ENCODE peak calls at places on chromosomes 3 and 15, in four cellular contexts. M is H1, X is A549, N is tibial nerve. S is an unnamed sample.

GRCh38 chr3:110618512-110619226 is 452.9 kb upstream of the NECTIN3 start:
- DNase-seq in M (no peak), X (no peak), N (no peak), S (no peak)

GRCh38 chr3:12405432-12406272 is 78.6 kb upstream of the TSEN2 start:
- DNase-seq in M (no peak), X (peak; percentile 90), N (peak; percentile 41), S (peak; percentile 36)

GRCh38 chr3:126035362-126036050 is 48.4 kb downstream of the SLC41A3 start:
- DNase-seq in M (peak; percentile 22), X (no peak), N (no peak), S (no peak)

GRCh38 chr15:94412979-94413741 is 181.8 kb downstream of the MCTP2 start:
- DNase-seq in M (no peak), X (peak; percentile 29), N (no peak), S (no peak)

GRCh38 chr3:194995922-194996321 is 275.0 kb downstream of the XXYLT1 start:
- DNase-seq in M (no peak), X (no peak), N (no peak), S (no peak)

GRCh38 chr15:36658905-36659304 is 79.5 kb downstream of the CDIN1 start:
- DNase-seq in M (no peak), X (no peak), N (no peak), S (no peak)

GRCh38 chr3:122234117-122234516 is 50.6 kb downstream of the CASR start:
- DNase-seq in M (no peak), X (no peak), N (no peak), S (no peak)

GRCh38 chr3:74532446-74532845 is 82.0 kb downstream of the CNTN3 start:
- DNase-seq in M (no peak), X (no peak), N (no peak), S (no peak)

GRCh38 chr15:48643236-48643635 is 2.3 kb downstream of the FBN1 start:
- DNase-seq in M (no peak), X (no peak), N (no peak), S (no peak)

GRCh38 chr3:48609088-48610005 is at the start of gene UQCRC1:
- DNase-seq in M (peak; percentile 93), X (peak; percentile 92), N (peak; percentile 83), S (peak; percentile 33)
- TF ChIP-seq POLR2A in M (peak; percentile 85), X (peak; percentile 89), N (peak; percentile 51), S (peak; percentile 65)

GRCh38 chr15:73750441-73750840 is 2.7 kb downstream of the INSYN1 start:
- DNase-seq in M (no peak), X (no peak), N (no peak), S (no peak)

GRCh38 chr15:73751896-73752816 is 995 bp downstream of the INSYN1 start:
- DNase-seq in M (peak; percentile 65), X (no peak), N (no peak), S (no peak)

GRCh38 chr15:73750951-73751350 is 2.2 kb downstream of the INSYN1 start:
- DNase-seq in M (no peak), X (no peak), N (no peak), S (no peak)

GRCh38 chr15:73752817-73753214 is 335 bp downstream of the INSYN1 start:
- DNase-seq in M (peak; percentile 63), X (no peak), N (no peak), S (no peak)

DNA sequence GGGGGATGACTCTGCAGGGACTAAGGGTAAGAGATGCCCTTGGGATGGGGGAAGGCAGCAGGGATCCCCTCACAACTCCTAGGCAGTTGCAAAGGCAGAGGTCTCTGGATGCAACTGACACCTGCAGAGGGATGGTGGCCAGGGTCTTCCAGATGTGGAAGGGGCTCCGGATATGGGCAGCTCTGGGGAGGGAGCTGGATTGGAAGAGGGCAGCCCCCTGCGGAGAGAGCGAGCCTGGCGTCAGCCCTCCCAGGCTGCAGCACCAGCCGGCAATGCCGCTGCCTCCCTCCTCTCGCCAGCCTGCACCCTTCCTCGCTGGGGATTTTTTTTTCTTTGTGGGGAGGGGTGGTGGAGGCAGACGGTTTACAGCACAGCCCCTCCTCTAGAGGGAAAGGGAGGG is 1.7 kb downstream of the INSYN1 start:
- DNase-seq in M (peak; percentile 67), X (no peak), N (no peak), S (no peak)
- H3K4me3 ChIP-seq in M (peak overlapping the region; percentile 43), X (no peak overlapping the region), N (peak overlapping the region; percentile 44), S (peak overlapping the region; percentile 55)

DNA sequence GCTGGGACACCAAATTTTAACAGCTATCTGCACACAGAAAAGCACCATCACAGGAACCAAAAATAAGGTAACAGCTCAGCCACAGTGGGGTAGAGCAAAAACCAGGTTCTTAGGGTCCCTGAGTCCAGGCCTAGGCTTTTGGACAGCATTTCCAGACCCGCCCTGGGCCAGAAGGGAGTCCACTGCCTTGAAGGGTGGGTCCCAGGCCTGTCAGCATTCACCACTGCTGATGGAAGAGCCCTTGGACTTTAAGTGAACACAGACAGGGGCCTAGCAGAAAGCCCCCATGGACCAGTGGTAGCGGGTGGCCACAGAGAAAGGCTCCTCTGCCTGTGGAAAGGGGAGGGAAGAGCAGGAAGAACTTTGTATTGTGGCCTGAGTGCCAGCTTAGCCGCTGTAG is 56.4 kb downstream of the PLCH1 start:
- DNase-seq in M (no peak), X (no peak), N (no peak), S (no peak)
- TF ChIP-seq CTCF in M (no peak), X (no peak), N (no peak), S (no peak)

DNA sequence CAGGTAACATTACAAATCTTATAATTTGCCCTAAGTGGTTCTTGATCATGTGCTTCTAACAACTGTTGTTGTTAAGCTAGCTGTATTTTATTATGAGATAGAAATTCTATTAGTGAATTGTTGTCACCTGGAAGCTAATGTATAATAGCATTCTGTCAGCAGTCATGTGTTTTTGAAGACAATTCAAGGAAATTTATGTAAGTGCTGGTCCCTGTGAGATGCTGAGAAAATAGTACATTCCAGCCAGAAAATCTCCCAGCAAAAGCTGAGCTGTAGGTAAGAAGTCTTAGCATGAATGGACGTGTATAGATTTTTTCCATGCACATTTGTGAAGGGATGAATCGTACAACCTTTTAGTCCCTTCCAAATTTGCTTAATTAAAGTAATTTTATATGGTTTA is 120.0 kb upstream of the C15orf61 start:
- DNase-seq in M (no peak), X (no peak), N (no peak), S (no peak)
- TF ChIP-seq POLR2A in M (no peak), X (no peak), N (no peak), S (no peak)

GRCh38 chr3:16289144-16289889 is 24.3 kb downstream of the OXNAD1 start:
- DNase-seq in M (no peak), X (no peak), N (no peak), S (no peak)

GRCh38 chr3:16288664-16289063 is 23.7 kb downstream of the OXNAD1 start:
- DNase-seq in M (no peak), X (no peak), N (no peak), S (no peak)

GRCh38 chr3:16286161-16286560 is 21.1 kb downstream of the OXNAD1 start:
- DNase-seq in M (no peak), X (no peak), N (no peak), S (no peak)

GRCh38 chr3:16290007-16290826 is 25.2 kb downstream of the OXNAD1 start:
- DNase-seq in M (no peak), X (peak; percentile 47), N (no peak), S (no peak)

GRCh38 chr3:16286672-16287604 is 21.9 kb downstream of the OXNAD1 start:
- DNase-seq in M (no peak), X (no peak), N (no peak), S (no peak)
- H3K4me3 ChIP-seq in M (no peak overlapping the region), X (no peak overlapping the region), N (peak overlapping the region; percentile 28), S (peak overlapping the region; percentile 48)

GRCh38 chr15:63178034-63178433 is 11.4 kb upstream of the RAB8B start:
- DNase-seq in M (peak; percentile 41), X (no peak), N (no peak), S (no peak)
- TF ChIP-seq CTCF in M (no peak), X (no peak), N (no peak), S (no peak)

GRCh38 chr3:172751188-172751571 is 654 bp downstream of the ECT2 start:
- DNase-seq in M (no peak), X (peak; percentile 31), N (no peak), S (no peak)

GRCh38 chr3:172750069-172750367 is 508 bp upstream of the ECT2 start:
- DNase-seq in M (no peak), X (no peak), N (no peak), S (no peak)

GRCh38 chr3:172752651-172753050 is 2.1 kb downstream of the ECT2 start:
- DNase-seq in M (no peak), X (no peak), N (no peak), S (no peak)

GRCh38 chr3:172749201-172749965 is 1.1 kb upstream of the ECT2 start:
- DNase-seq in M (no peak), X (peak; percentile 98), N (no peak), S (no peak)

GRCh38 chr3:172750368-172751187 is at the start of gene ECT2:
- DNase-seq in M (peak; percentile 96), X (peak; percentile 100), N (peak; percentile 98), S (peak; percentile 98)
- TF ChIP-seq POLR2A in M (peak; percentile 97), X (peak; percentile 45), N (no peak), S (no peak)

GRCh38 chr3:52406231-52406661 is 38.7 kb downstream of the SEMA3G start:
- DNase-seq in M (no peak), X (no peak), N (no peak), S (peak; percentile 19)
- H3K4me3 ChIP-seq in M (no peak overlapping the region), X (no peak overlapping the region), N (no peak overlapping the region), S (peak overlapping the region; percentile 31)

GRCh38 chr15:29942144-29942543 is 119.9 kb upstream of the TJP1 start:
- DNase-seq in M (no peak), X (peak; percentile 39), N (no peak), S (no peak)
- TF ChIP-seq CTCF in M (peak; percentile 53), X (peak; percentile 46), N (peak; percentile 37), S (no peak)

GRCh38 chr3:115785782-115786181 is 162.5 kb downstream of the GAP43 start:
- DNase-seq in M (no peak), X (no peak), N (no peak), S (no peak)

GRCh38 chr3:115788921-115789470 is 165.7 kb downstream of the GAP43 start:
- DNase-seq in M (no peak), X (peak; percentile 65), N (no peak), S (no peak)

GRCh38 chr3:115787818-115788217 is 164.5 kb downstream of the GAP43 start:
- DNase-seq in M (no peak), X (no peak), N (no peak), S (no peak)

GRCh38 chr3:115784739-115785571 is 161.6 kb downstream of the GAP43 start:
- DNase-seq in M (no peak), X (no peak), N (no peak), S (no peak)

DNA sequence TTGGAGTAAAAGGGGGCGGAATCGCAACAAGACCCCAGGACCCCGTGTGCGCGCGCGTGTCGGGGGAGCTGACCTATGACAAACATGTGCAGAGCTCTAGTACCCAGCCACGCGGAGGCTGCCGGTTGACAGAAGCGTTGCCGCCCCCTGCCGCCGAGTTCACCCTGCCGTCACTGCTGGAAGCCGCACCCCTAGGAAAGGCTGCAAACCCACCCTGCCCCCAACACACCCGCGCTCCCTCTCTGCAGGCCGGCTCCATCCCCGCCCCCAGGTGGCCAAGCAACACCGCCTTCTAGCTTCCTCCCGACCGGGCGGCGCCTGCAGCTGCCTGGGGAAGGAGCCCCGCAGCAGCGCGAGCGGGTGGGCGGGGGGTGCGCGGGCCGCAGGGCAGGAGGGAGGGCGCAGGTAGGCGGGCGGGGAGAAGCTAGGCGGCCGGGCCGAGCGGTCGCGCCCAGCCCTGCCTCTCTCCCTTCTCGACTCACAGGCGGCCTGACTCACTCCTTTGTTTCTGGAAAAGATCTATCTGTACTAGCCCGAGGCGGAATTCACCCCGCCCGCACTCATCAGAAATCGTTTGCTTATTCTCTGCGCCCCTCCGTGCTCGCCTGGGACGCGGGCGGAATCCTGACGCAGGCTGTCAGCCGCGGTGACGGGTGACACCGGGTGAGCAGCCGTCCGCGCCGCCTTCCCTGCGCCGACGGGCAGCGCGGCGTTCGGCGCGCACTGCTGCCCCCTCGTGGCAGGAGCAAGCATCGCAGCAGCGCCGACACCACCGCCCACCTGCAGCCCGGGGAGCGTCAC is 160.8 kb downstream of the GAP43 start:
- DNase-seq in M (peak; percentile 90), X (peak; percentile 94), N (peak; percentile 72), S (peak; percentile 64)
- TF ChIP-seq POLR2A in M (no peak), X (peak; percentile 36), N (no peak), S (no peak)

S was measured in esophagus squamous epithelium.